ENCODE peak calls at places on chromosomes 11 and 22, in four cellular contexts. J, X, N and S are unnamed samples.

GRCh38 chr11:132258865-132259264 is 888.5 kb downstream of the NTM start:
- DNase-seq in N (no peak), X (no peak), J (no peak), S (peak)

GRCh38 chr22:50185384-50186087 is at the start of gene TRABD:
- DNase-seq in N (peak), J (peak), X (peak), S (peak)

GRCh38 chr11:93767018-93767417 is 17.1 kb upstream of the MED17 start:
- DNase-seq in J (no peak), X (no peak), N (no peak), S (no peak)

GRCh38 chr22:20107471-20107901 is 8.4 kb upstream of the RANBP1 start:
- DNase-seq in J (peak), X (no peak), N (no peak), S (no peak)

GRCh38 chr22:29702025-29702930 is 17.5 kb upstream of the CABP7 start:
- DNase-seq in X (no peak), N (no peak), J (no peak), S (no peak)

GRCh38 chr11:85725510-85726258 is 39.7 kb upstream of the CCDC89 start:
- DNase-seq in N (peak), J (no peak), X (no peak), S (peak)

GRCh38 chr11:133713844-133714243 is 131.5 kb downstream of the SPATA19 start:
- DNase-seq in J (no peak), N (no peak), X (no peak), S (no peak)

GRCh38 chr22:49903322-49904039 is 14.8 kb downstream of the ALG12 start:
- DNase-seq in N (no peak), X (no peak), J (peak), S (no peak)

GRCh38 chr11:119752324-119752723 is 23.3 kb upstream of the NECTIN1 start:
- DNase-seq in J (no peak), N (no peak), X (peak), S (no peak)

GRCh38 chr11:12803086-12803826 is 129.0 kb downstream of the TEAD1 start:
- DNase-seq in N (no peak), J (no peak), X (no peak), S (peak)

GRCh38 chr22:50529416-50530279 is at the start of gene TYMP:
- DNase-seq in X (no peak), J (peak), N (peak), S (peak)

GRCh38 chr11:123174196-123175183 is 20.6 kb downstream of the CLMP start:
- DNase-seq in N (peak), X (no peak), J (peak), S (peak)

GRCh38 chr11:3022300-3022967 is 30.3 kb upstream of the NAP1L4 start:
- DNase-seq in N (peak), X (no peak), J (no peak), S (peak)

GRCh38 chr11:84256618-84257017 is 970.5 kb upstream of the CCDC90B start:
- DNase-seq in N (no peak), X (no peak), J (no peak), S (no peak)

GRCh38 chr11:33317662-33318061 is 60.5 kb downstream of the HIPK3 start:
- DNase-seq in N (peak), X (no peak), J (no peak), S (no peak)

GRCh38 chr11:65643971-65644370 is 6.1 kb downstream of the SIPA1 start:
- DNase-seq in N (no peak), X (no peak), J (no peak), S (no peak)

GRCh38 chr11:60772666-60773065 is 12.5 kb upstream of the MS4A10 start:
- DNase-seq in N (no peak), X (peak), J (no peak), S (no peak)

GRCh38 chr11:28529540-28530410 is 421.6 kb downstream of the METTL15 start:
- DNase-seq in N (peak), J (no peak), X (no peak), S (peak)

GRCh38 chr22:32859743-32860142 is 58.2 kb downstream of the TIMP3 start:
- DNase-seq in J (no peak), N (no peak), X (no peak), S (no peak)

GRCh38 chr11:76835030-76835429 is 25.7 kb upstream of the ACER3 start:
- DNase-seq in J (no peak), X (no peak), N (no peak), S (no peak)

GRCh38 chr11:76835928-76836612 is 24.6 kb upstream of the ACER3 start:
- DNase-seq in J (no peak), N (peak), X (peak), S (peak)

GRCh38 chr11:76838422-76839068 is 22.2 kb upstream of the ACER3 start:
- DNase-seq in N (no peak), X (no peak), J (no peak), S (peak)

GRCh38 chr11:76837696-76838421 is 22.9 kb upstream of the ACER3 start:
- DNase-seq in X (no peak), J (no peak), N (no peak), S (no peak)

DNA sequence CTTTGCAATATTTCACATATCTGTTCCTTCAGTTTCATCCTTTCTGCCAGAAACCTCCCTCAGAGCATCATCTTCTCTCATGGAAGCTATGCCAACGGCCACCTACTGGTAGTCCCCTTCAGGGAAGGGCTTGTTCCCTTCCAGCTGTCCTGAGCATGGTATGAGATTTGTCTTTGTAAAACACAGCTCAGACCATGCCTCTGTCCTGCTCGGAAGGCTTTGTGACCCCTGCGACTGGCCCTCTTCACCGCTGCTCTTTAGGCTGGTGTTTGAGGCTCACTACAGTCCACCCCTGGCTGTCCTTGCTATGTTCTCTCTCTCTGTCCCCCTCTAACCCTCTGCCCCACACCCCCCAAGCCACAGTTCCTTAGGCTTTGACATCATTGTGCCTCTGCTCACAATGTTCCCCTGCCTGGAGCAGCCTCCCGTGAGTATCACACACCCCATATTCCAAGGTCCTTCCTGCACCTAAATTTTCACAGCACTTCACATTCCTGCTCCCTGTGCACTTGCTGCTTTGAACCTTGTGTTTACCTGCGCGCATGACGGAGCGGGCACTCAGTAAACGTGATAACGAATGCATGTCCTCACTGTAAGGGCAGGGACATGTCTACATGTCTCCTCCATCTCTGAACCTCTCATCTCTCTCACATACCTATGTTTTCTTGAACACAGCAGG is 24.0 kb upstream of the ACER3 start:
- DNase-seq in J (no peak), X (no peak), N (no peak), S (no peak)
- TF ChIP-seq CTCF in J (no peak), X (no peak), N (peak), S (peak)

GRCh38 chr11:22536036-22536435 is 89.6 kb downstream of the FANCF start:
- DNase-seq in X (no peak), N (no peak), J (no peak), S (no peak)

GRCh38 chr11:22539851-22540376 is 85.7 kb downstream of the FANCF start:
- DNase-seq in J (no peak), X (no peak), N (no peak), S (peak)
- TF ChIP-seq CTCF in J (peak), X (no peak), N (peak), S (peak)

DNA sequence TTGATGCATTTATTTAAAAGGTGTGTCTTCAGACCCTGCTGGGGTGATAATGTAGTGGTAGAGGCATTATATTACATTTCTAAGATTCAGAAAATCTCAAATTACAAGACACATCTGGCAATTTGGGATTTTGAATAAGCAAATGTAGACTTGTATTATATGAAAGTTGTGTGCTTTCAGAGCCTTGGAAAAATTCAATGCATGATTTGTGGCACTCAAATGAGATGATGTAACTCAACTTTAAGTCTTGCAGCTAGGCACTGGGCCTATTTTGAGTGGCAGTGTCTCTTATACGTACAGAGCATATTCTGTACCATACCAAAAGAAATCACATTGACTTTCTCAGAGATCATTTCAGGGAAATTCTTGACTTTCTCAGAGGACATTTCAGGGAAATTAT is 214.3 kb downstream of the ETS1 start:
- DNase-seq in X (no peak), J (no peak), N (no peak), S (no peak)
- TF ChIP-seq CTCF in X (no peak), J (no peak), N (no peak), S (no peak)

GRCh38 chr11:82176365-82176764 is 557.3 kb downstream of the FAM181B start:
- DNase-seq in J (no peak), N (no peak), X (no peak), S (no peak)

GRCh38 chr11:82176945-82177344 is 556.7 kb downstream of the FAM181B start:
- DNase-seq in J (no peak), X (no peak), N (no peak), S (no peak)

DNA sequence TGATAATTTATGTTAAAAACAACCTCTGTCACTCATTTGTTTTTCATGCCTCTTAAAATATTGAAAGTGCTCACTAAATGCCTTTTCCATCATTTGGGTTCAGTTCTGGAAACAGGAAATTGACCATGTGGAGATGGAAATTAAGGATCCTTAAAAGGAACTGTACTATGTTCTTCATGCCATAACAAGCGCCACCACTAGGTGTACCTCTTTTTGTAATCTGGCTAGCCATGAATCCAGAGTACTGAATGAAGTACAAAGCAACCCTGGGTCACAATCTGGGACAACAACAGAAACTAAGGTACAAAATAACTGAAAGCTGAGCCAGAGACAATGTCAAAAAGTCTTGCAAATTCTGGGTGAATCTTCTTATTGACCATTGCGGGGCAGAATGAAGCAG is 559.1 kb downstream of the FAM181B start:
- DNase-seq in N (no peak), X (no peak), J (no peak), S (no peak)
- TF ChIP-seq CTCF in N (no peak), X (no peak), J (no peak), S (peak)

GRCh38 chr11:126149759-126150236 is 61.7 kb downstream of the RPUSD4 start:
- DNase-seq in X (no peak), N (no peak), J (no peak), S (no peak)
- TF ChIP-seq CTCF in X (no peak), N (no peak), J (no peak), S (no peak)

GRCh38 chr22:17563936-17564391 is 666 bp downstream of the SLC25A18 start:
- DNase-seq in J (no peak), X (no peak), N (peak), S (peak)

GRCh38 chr22:17566776-17567175 is 3.5 kb downstream of the SLC25A18 start:
- DNase-seq in J (no peak), N (no peak), X (no peak), S (no peak)

GRCh38 chr22:17565986-17566687 is 2.8 kb downstream of the SLC25A18 start:
- DNase-seq in N (no peak), J (no peak), X (no peak), S (no peak)

GRCh38 chr22:17559188-17559587 is 4.1 kb upstream of the SLC25A18 start:
- DNase-seq in J (no peak), X (no peak), N (no peak), S (no peak)

GRCh38 chr22:17562906-17563870 is at the start of gene SLC25A18:
- DNase-seq in X (no peak), J (peak), N (no peak), S (no peak)
- TF ChIP-seq CTCF in X (peak), J (peak), N (no peak), S (no peak)